ENCODE peak calls at places on chromosomes 5 and 9, in nine cellular contexts. L, W, V, D, Z, M, U, J and A are unnamed samples. For H3K36me3, the result is how much of the 10 kb centered on the place peaks cover.

GRCh38 chr5:24623018-24623417 is 21.8 kb downstream of the CDH10 start:
- DNase-seq in M (peak), V (no peak), L (no peak), W (no peak), Z (no peak), J (peak), U (no peak), D (no peak), A (no peak)

GRCh38 chr5:151868451-151868850 is 56.2 kb downstream of the GLRA1 start:
- DNase-seq in J (no peak), U (no peak), Z (peak), V (no peak), M (no peak), D (no peak), W (no peak), L (no peak), A (no peak)

GRCh38 chr5:74430910-74431309 is 209.6 kb downstream of the ENC1 start:
- DNase-seq in M (no peak), W (no peak), Z (no peak), U (no peak), L (no peak), D (no peak), J (no peak), V (no peak), A (no peak)

GRCh38 chr9:116897181-116897580 is 210.1 kb downstream of the TRIM32 start:
- DNase-seq in U (no peak), D (no peak), W (no peak), J (no peak), L (no peak), V (no peak), Z (no peak), M (no peak), A (no peak)

GRCh38 chr5:16140944-16141343 is 38.6 kb downstream of the MARCHF11 start:
- DNase-seq in M (no peak), L (no peak), D (no peak), U (no peak), W (no peak), V (no peak), Z (no peak), J (no peak), A (no peak)

GRCh38 chr5:175718401-175719108 is 60.7 kb downstream of the HRH2 start:
- DNase-seq in M (peak), L (peak), D (no peak), W (no peak), U (peak), V (peak), J (peak), Z (peak), A (peak)

GRCh38 chr5:143509758-143510221 is 106.3 kb upstream of the NR3C1 start:
- DNase-seq in U (no peak), Z (no peak), W (no peak), J (no peak), V (no peak), D (no peak), L (no peak), M (no peak), A (peak)

GRCh38 chr5:78979899-78980298 is 5.2 kb downstream of the ARSB start:
- DNase-seq in M (no peak), V (no peak), J (no peak), L (no peak), Z (no peak), W (no peak), D (no peak), U (no peak), A (no peak)

GRCh38 chr5:68285857-68286611 is 70.5 kb downstream of the PIK3R1 start:
- DNase-seq in L (no peak), V (peak), J (no peak), Z (no peak), M (peak), U (no peak), D (peak), W (no peak), A (peak)

GRCh38 chr9:70484232-70485130 is 70.0 kb upstream of the KLF9 start:
- DNase-seq in U (peak), D (peak), V (peak), W (no peak), M (peak), J (peak), L (peak), Z (no peak), A (peak)

GRCh38 chr5:146699729-146700430 is 178.7 kb downstream of the PPP2R2B start:
- DNase-seq in V (no peak), L (no peak), M (no peak), W (no peak), Z (no peak), D (no peak), J (no peak), U (no peak), A (no peak)

GRCh38 chr9:123269316-123269715 is 930 bp upstream of the STRBP start:
- DNase-seq in M (no peak), J (no peak), V (no peak), D (no peak), W (no peak), U (no peak), L (no peak), Z (no peak), A (no peak)

GRCh38 chr9:90064248-90064647 is 459.4 kb downstream of the GADD45G start:
- DNase-seq in Z (no peak), J (no peak), U (no peak), W (no peak), D (no peak), L (no peak), V (no peak), M (no peak), A (no peak)

GRCh38 chr9:19232830-19233194 is 2.3 kb downstream of the DENND4C start:
- DNase-seq in L (no peak), V (peak), Z (no peak), M (no peak), J (no peak), U (no peak), D (peak), W (no peak), A (no peak)

GRCh38 chr9:114434878-114435311 is 47.1 kb upstream of the AKNA start:
- DNase-seq in J (peak), U (no peak), L (peak), W (no peak), D (no peak), Z (no peak), M (peak), V (peak), A (peak)

GRCh38 chr5:158792186-158792585 is 307.5 kb downstream of the EBF1 start:
- DNase-seq in D (no peak), U (no peak), Z (no peak), W (no peak), V (no peak), L (no peak), M (no peak), J (no peak), A (no peak)

GRCh38 chr9:7172445-7173115 is 414.8 kb downstream of the KDM4C start:
- DNase-seq in J (no peak), D (peak), U (no peak), L (no peak), V (peak), Z (no peak), M (no peak), W (no peak), A (peak)

GRCh38 chr5:53071738-53072137 is 37.8 kb downstream of the MOCS2 start:
- DNase-seq in W (no peak), V (peak), M (no peak), L (no peak), D (peak), J (no peak), Z (no peak), U (no peak), A (no peak)

GRCh38 chr5:73901455-73901854 is 275.5 kb downstream of the ARHGEF28 start:
- DNase-seq in J (peak), D (no peak), V (no peak), W (no peak), L (peak), M (no peak), U (no peak), Z (no peak), A (peak)

GRCh38 chr5:39138892-39139291 is 64.7 kb upstream of the RICTOR start:
- DNase-seq in L (no peak), V (peak), M (no peak), W (no peak), Z (no peak), J (no peak), D (peak), U (no peak), A (no peak)

GRCh38 chr9:14251146-14252071 is 62.5 kb downstream of the NFIB start:
- DNase-seq in J (peak), L (no peak), Z (no peak), U (peak), M (peak), V (peak), W (peak), D (peak), A (peak)

GRCh38 chr5:25025836-25026235 is 381.1 kb upstream of the CDH10 start:
- DNase-seq in Z (no peak), J (no peak), U (no peak), M (no peak), L (no peak), V (no peak), W (no peak), D (no peak), A (no peak)

GRCh38 chr9:99907208-99907532 is 716 bp downstream of the STX17 start:
- DNase-seq in J (no peak), L (no peak), M (no peak), V (no peak), W (no peak), D (no peak), Z (no peak), U (no peak), A (no peak)

GRCh38 chr5:61333351-61334223 is 1.5 kb downstream of the ZSWIM6 start:
- DNase-seq in J (no peak), U (peak), Z (no peak), L (no peak), D (no peak), M (peak), V (peak), W (peak), A (peak)

DNA sequence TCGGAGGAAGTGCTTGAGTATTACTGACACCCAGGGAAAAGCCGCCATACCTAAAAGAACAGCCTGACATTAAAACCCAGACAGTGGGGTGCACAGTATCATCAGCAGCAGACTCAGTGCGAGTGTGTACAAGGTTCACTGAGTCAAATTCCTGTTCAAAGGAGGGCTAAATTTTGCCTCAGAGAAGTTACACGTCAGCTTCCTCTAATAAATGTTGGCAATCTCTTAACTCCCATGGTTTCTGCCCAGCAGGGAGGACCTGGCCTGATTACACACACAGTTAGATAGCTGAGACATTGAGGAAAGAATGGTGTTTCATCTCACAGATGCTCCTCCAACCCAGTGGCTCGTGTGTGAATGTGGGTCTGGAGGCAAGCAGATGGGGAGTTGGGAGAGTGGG is 38.2 kb downstream of the NIPSNAP3B start:
- DNase-seq in L (no peak), W (no peak), D (peak), J (no peak), U (no peak), M (no peak), Z (no peak), V (no peak), A (no peak)
- H3K36me3 ChIP-seq in L (under half), W (half or more), D (half or more), J (half or more), U (under half), M (under half), Z (under half), V (under half), A (under half)

GRCh38 chr9:128473104-128473503 is 17.3 kb downstream of the ODF2 start:
- DNase-seq in L (no peak), U (no peak), D (no peak), W (no peak), M (no peak), V (no peak), J (no peak), Z (no peak), A (no peak)

GRCh38 chr9:128470560-128470959 is 14.8 kb downstream of the ODF2 start:
- DNase-seq in W (peak), Z (no peak), U (peak), V (peak), J (no peak), L (no peak), D (peak), M (no peak), A (peak)

GRCh38 chr9:128479262-128479661 is 23.5 kb downstream of the ODF2 start:
- DNase-seq in W (no peak), L (no peak), M (no peak), D (no peak), U (no peak), Z (no peak), J (peak), V (no peak), A (no peak)

GRCh38 chr9:128481561-128481960 is 23.0 kb upstream of the GLE1 start:
- DNase-seq in J (no peak), M (no peak), L (no peak), W (no peak), D (no peak), U (no peak), Z (no peak), V (no peak), A (no peak)

GRCh38 chr9:128475867-128476266 is 20.1 kb downstream of the ODF2 start:
- DNase-seq in Z (no peak), U (no peak), J (no peak), L (no peak), D (no peak), V (no peak), W (no peak), M (no peak), A (no peak)
- H3K36me3 ChIP-seq in Z (under half), U (under half), J (under half), L (half or more), D (under half), V (under half), W (under half), M (under half), A (under half)

GRCh38 chr5:132611965-132612364 is 46.0 kb upstream of the IL13 start:
- DNase-seq in L (no peak), Z (no peak), D (no peak), J (no peak), V (no peak), W (no peak), U (no peak), M (no peak), A (no peak)

GRCh38 chr5:132608107-132608506 is 49.9 kb upstream of the IL13 start:
- DNase-seq in Z (no peak), J (no peak), D (no peak), L (no peak), W (no peak), M (no peak), U (no peak), V (no peak), A (no peak)

DNA sequence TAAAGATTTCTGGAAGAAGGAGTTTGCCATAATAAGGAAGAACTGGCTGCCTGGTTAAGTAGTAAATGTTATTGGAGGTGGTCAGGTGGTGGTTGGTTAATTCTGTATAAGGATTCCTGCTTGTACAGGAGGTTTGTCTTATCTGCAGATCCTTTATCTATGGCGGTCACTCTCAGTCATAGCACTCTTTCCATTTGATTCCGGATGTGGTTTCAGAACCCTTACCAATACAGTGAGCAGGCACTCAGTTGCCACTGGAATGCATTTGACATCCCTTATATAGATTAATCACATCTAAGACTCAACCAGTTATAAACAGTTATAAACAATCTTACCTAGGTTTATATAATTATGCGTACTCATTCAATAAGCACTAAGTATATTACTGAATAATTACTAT is 50.4 kb downstream of the RAD50 start:
- DNase-seq in U (no peak), Z (no peak), J (no peak), L (no peak), W (no peak), D (peak), M (no peak), V (no peak), A (no peak)
- H3K36me3 ChIP-seq in U (half or more), Z (under half), J (half or more), L (half or more), W (half or more), D (under half), M (under half), V (under half), A (half or more)

GRCh38 chr5:126836778-126837177 is 59.8 kb downstream of the LMNB1 start:
- DNase-seq in L (no peak), V (no peak), J (no peak), D (no peak), U (no peak), M (no peak), Z (no peak), W (no peak), A (no peak)

GRCh38 chr5:126837907-126838539 is 61.1 kb downstream of the LMNB1 start:
- DNase-seq in U (no peak), W (no peak), D (no peak), L (no peak), V (peak), J (no peak), Z (no peak), M (no peak), A (no peak)

GRCh38 chr5:126837242-126837641 is 60.3 kb downstream of the LMNB1 start:
- DNase-seq in J (no peak), L (no peak), V (no peak), D (no peak), U (no peak), Z (no peak), W (no peak), M (no peak), A (no peak)
- H3K36me3 ChIP-seq in J (half or more), L (half or more), V (under half), D (under half), U (half or more), Z (under half), W (under half), M (under half), A (half or more)

GRCh38 chr5:177297922-177298321 is 5.6 kb downstream of the RAB24 start:
- DNase-seq in D (no peak), L (no peak), M (no peak), V (no peak), W (no peak), Z (no peak), J (no peak), U (no peak), A (peak)
- H3K36me3 ChIP-seq in D (under half), L (under half), M (under half), V (under half), W (half or more), Z (under half), J (half or more), U (half or more), A (under half)

DNA sequence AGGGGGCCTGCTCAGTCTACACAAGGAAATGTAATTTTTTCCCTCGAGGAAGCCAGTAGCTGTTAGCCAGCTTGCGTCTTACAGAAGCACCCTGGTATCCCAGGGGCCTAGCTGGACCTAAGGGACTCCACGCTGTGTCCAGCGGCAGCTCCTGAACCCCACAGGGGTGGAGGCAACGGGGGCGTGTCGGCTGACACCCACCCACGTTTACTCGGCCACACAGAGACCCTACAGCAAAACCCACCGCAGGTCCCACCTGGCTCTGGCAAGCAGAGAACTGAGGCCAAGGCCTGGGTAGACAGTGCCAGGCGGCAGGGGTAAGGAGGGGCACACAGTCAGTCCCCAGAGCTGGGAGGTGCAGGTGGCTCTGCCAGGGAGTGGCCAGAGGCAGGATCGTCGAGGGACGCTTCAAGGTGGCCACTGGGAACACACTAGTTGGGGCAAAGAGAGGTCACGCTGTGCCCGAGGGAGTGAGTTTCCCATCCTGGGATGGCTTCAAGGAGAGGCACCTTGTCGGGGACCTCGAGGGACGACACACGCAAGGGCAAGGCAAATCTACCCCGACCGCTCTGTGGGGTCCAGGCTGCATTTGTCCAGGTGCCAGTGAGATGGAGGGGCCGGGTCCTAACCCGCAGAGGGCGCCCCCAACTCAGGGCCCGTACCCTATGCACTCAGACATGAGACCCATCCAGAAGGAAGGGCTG is 20.7 kb downstream of the BRD3OS start:
- DNase-seq in J (no peak), Z (no peak), M (no peak), U (no peak), D (no peak), L (no peak), V (no peak), W (no peak), A (no peak)
- H3K36me3 ChIP-seq in J (half or more), Z (under half), M (under half), U (under half), D (under half), L (half or more), V (under half), W (half or more), A (half or more)

GRCh38 chr5:96790851-96791513 is 16.8 kb downstream of the ERAP1 start:
- DNase-seq in W (no peak), M (peak), Z (no peak), U (peak), V (peak), L (no peak), J (peak), D (peak), A (no peak)
- H3K36me3 ChIP-seq in W (half or more), M (under half), Z (half or more), U (under half), V (under half), L (under half), J (under half), D (under half), A (under half)

DNA sequence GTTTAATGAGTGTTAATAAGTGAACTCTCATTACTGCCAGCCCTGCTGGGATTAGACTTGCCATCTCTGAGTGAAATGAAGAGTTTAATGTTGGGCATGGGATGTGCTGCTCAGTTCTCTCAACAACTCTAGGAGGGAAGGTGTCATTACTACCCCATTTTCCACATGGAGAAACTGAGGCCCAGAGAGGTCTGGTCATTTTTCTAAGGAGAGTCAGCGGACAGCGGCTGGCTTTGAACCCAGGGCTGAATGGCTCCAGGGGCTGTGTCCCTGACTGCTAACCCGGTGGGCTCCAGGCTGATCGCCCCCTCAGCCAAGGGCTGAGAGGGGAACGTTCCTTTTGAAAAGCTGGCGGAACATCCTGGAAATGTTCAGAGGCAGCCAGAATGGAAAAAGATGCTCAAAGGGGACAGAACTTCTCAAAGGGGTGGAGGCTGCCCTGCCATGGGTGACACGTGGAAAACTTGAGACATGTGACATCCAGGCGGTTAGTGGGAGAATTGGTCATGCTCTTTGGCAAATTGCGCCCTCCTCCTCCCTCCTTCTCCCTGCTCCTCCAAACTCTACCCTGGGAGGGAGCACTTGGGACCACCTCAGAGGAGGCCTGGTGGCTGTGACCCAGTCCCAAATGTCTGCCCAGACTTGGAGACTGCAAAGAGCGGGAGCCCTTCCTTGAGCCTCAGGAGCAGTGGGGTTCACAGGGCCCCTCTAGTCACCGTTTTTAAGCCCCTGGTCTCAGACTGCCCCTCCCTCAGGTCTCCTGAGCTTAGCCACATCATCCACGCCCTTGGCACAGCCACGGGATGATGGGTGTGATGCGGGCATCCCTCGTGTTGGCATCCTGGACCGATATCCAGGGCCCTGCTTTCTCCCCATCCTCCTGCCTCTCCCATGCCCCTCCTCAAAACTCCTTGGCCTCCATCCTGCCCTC is 28.7 kb downstream of the DNM1 start:
- DNase-seq in Z (no peak), U (no peak), W (no peak), V (no peak), D (no peak), J (no peak), L (no peak), M (no peak), A (peak)
- H3K36me3 ChIP-seq in Z (under half), U (under half), W (under half), V (under half), D (under half), J (under half), L (half or more), M (under half), A (under half)